ENCODE peak calls at places on chromosome 9, in eight cellular contexts. E is GM19239, F is transverse colon, R is LoVo, J is NCI-H774, L is HTR-8/SVneo, V is NCI-H446 treated with DMSO at 0.1 percent for 48 hours, Q is mucosa of descending colon. H is an unnamed sample.
A peak's percentile ranks its signal among the peaks of the same experiment; 100 is the strongest.

GRCh38 chr9:137657606-137658005 is 38.8 kb downstream of the EHMT1 start:
- DNase-seq in L (no peak), E (no peak), R (no peak), F (no peak), Q (no peak), J (no peak), V (no peak), H (no peak)

GRCh38 chr9:7246181-7246580 is 488.4 kb downstream of the KDM4C start:
- DNase-seq in F (no peak), E (no peak), J (no peak), Q (no peak), R (no peak), V (no peak), L (no peak), H (no peak)

GRCh38 chr9:133051281-133051900 is 10.4 kb upstream of the CEL start:
- DNase-seq in L (no peak), J (no peak), E (no peak), V (no peak), F (no peak), R (no peak), Q (no peak), H (no peak)

GRCh38 chr9:126694206-126695081 is 80.7 kb downstream of the LMX1B start:
- DNase-seq in R (no peak), E (no peak), J (no peak), F (no peak), V (no peak), Q (peak; percentile 12), L (no peak), H (no peak)

GRCh38 chr9:127976498-127976897 is 4.3 kb downstream of the EEIG1 start:
- DNase-seq in V (no peak), F (peak; percentile 77), E (no peak), R (no peak), J (peak; percentile 93), Q (peak; percentile 82), L (no peak), H (no peak)

GRCh38 chr9:113593682-113594281 is 130.3 kb downstream of the RGS3 start:
- DNase-seq in F (peak; percentile 76), E (peak; percentile 67), R (no peak), L (peak; percentile 93), Q (peak; percentile 62), V (no peak), J (no peak), H (peak; percentile 49)

GRCh38 chr9:33868430-33869000 is 51.6 kb downstream of the UBE2R2 start:
- DNase-seq in J (no peak), F (no peak), E (no peak), Q (no peak), L (no peak), R (no peak), V (peak; percentile 82), H (no peak)

GRCh38 chr9:111250836-111251452 is 79.1 kb downstream of the OR2K2 start:
- DNase-seq in J (no peak), V (no peak), R (no peak), E (no peak), L (no peak), F (no peak), Q (no peak), H (no peak)

GRCh38 chr9:88694625-88695024 is 159.6 kb downstream of the NXNL2 start:
- DNase-seq in R (no peak), V (no peak), E (no peak), L (no peak), Q (no peak), F (no peak), J (no peak), H (no peak)

GRCh38 chr9:93107151-93107824 is 11.3 kb downstream of the CARD19 start:
- DNase-seq in L (no peak), J (no peak), V (no peak), E (no peak), R (no peak), F (no peak), Q (peak; percentile 19), H (no peak)

GRCh38 chr9:109604036-109604600 is 106.0 kb upstream of the PTPN3 start:
- DNase-seq in R (no peak), Q (no peak), V (peak; percentile 84), F (no peak), E (no peak), J (no peak), L (no peak), H (no peak)

H was measured in Caco-2.